ENCODE peak calls at places on chromosomes 6 and 20, in eight cellular contexts. R is H1, H is cardiac muscle cell, L is AG09309, F is left ventricle myocardium inferior, A is cardiac fibroblast, W is colonic mucosa, Y is HCT116. U is an unnamed sample.

GRCh38 chr6:25660512-25660911 is 8.5 kb downstream of the SCGN start:
- DNase-seq in Y (peak; percentile 56), F (no peak), H (no peak), R (no peak), A (peak; percentile 77), W (no peak), L (peak; percentile 25), U (peak; percentile 61)

GRCh38 chr20:21315138-21315537 is 12.0 kb downstream of the XRN2 start:
- DNase-seq in W (no peak), R (no peak), H (no peak), L (peak; percentile 79), Y (no peak), A (peak; percentile 81), F (no peak), U (no peak)

GRCh38 chr6:148999921-149000589 is 253.2 kb downstream of the UST start:
- DNase-seq in F (peak; percentile 75), A (peak; percentile 89), H (peak; percentile 37), Y (no peak), R (no peak), W (peak; percentile 32), L (no peak), U (peak; percentile 55)

GRCh38 chr6:42279966-42280629 is 62.4 kb upstream of the MRPS10 start:
- DNase-seq in R (no peak), H (no peak), L (no peak), W (peak; percentile 50), A (peak; percentile 66), F (peak; percentile 55), Y (no peak), U (no peak)

GRCh38 chr6:22904413-22904812 is 335.0 kb downstream of the HDGFL1 start:
- DNase-seq in F (no peak), Y (no peak), W (no peak), A (no peak), L (no peak), R (no peak), H (no peak), U (no peak)

GRCh38 chr6:80605165-80605989 is 498.9 kb downstream of the BCKDHB start:
- DNase-seq in R (no peak), L (no peak), H (peak; percentile 66), W (no peak), Y (peak; percentile 42), A (peak; percentile 73), F (no peak), U (peak; percentile 39)

GRCh38 chr6:147604373-147604772 is 95.9 kb downstream of the SAMD5 start:
- DNase-seq in A (no peak), W (no peak), L (peak; percentile 25), H (no peak), F (no peak), R (no peak), Y (no peak), U (no peak)

GRCh38 chr6:160247457-160247883 is 11.2 kb downstream of the SLC22A2 start:
- DNase-seq in L (no peak), A (peak; percentile 47), Y (no peak), F (no peak), H (no peak), W (no peak), R (no peak), U (no peak)

GRCh38 chr6:44105146-44105545 is 22.1 kb downstream of the MRPL14 start:
- DNase-seq in Y (no peak), W (no peak), F (no peak), H (no peak), L (no peak), A (no peak), R (no peak), U (no peak)

GRCh38 chr6:140744648-140745320 is 1370.3 kb upstream of the CITED2 start:
- DNase-seq in L (peak; percentile 17), A (peak; percentile 86), W (no peak), H (no peak), R (no peak), Y (no peak), F (no peak), U (no peak)

GRCh38 chr6:120857422-120857821 is 476.9 kb downstream of the TBC1D32 start:
- DNase-seq in R (no peak), A (no peak), L (no peak), H (no peak), Y (no peak), W (no peak), F (no peak), U (no peak)

GRCh38 chr20:17768267-17768666 is 68.5 kb downstream of the BANF2 start:
- DNase-seq in A (no peak), Y (no peak), L (no peak), W (no peak), F (no peak), R (no peak), H (no peak), U (no peak)

GRCh38 chr6:110522427-110522826 is 46.0 kb upstream of the SLC22A16 start:
- DNase-seq in A (no peak), H (no peak), L (no peak), R (no peak), Y (no peak), F (no peak), W (no peak), U (no peak)

GRCh38 chr20:33862709-33863403 is 51.7 kb downstream of the CHMP4B start:
- DNase-seq in W (peak; percentile 40), L (no peak), F (peak; percentile 27), Y (no peak), H (peak; percentile 64), A (peak; percentile 72), R (peak; percentile 46), U (peak; percentile 26)

GRCh38 chr6:3650959-3651697 is 100.4 kb downstream of the PXDC1 start:
- DNase-seq in H (peak; percentile 26), R (no peak), Y (no peak), L (no peak), W (no peak), F (no peak), A (no peak), U (no peak)

GRCh38 chr6:167118839-167119238 is 4.1 kb upstream of the CCR6 start:
- DNase-seq in H (no peak), Y (no peak), F (no peak), L (no peak), A (no peak), R (no peak), W (no peak), U (no peak)

GRCh38 chr6:167118006-167118405 is 4.9 kb upstream of the CCR6 start:
- DNase-seq in L (no peak), H (no peak), Y (no peak), F (no peak), A (no peak), R (no peak), W (no peak), U (no peak)

GRCh38 chr6:167120557-167121030 is 2.3 kb upstream of the CCR6 start:
- DNase-seq in Y (no peak), R (no peak), L (no peak), F (no peak), W (no peak), A (no peak), H (no peak), U (no peak)

GRCh38 chr6:167121471-167121870 is 1.4 kb upstream of the CCR6 start:
- DNase-seq in H (no peak), W (no peak), F (no peak), R (no peak), Y (no peak), A (no peak), L (no peak), U (no peak)

GRCh38 chr6:167119680-167120556 is 3.0 kb upstream of the CCR6 start:
- DNase-seq in L (no peak), H (no peak), W (peak; percentile 70), Y (no peak), F (no peak), A (no peak), R (no peak), U (no peak)
- TF ChIP-seq CTCF in L (peak; percentile 8), H (no peak), W (no peak), Y (no peak), F (no peak), A (no peak), R (peak; percentile 18), U (no peak)

DNA sequence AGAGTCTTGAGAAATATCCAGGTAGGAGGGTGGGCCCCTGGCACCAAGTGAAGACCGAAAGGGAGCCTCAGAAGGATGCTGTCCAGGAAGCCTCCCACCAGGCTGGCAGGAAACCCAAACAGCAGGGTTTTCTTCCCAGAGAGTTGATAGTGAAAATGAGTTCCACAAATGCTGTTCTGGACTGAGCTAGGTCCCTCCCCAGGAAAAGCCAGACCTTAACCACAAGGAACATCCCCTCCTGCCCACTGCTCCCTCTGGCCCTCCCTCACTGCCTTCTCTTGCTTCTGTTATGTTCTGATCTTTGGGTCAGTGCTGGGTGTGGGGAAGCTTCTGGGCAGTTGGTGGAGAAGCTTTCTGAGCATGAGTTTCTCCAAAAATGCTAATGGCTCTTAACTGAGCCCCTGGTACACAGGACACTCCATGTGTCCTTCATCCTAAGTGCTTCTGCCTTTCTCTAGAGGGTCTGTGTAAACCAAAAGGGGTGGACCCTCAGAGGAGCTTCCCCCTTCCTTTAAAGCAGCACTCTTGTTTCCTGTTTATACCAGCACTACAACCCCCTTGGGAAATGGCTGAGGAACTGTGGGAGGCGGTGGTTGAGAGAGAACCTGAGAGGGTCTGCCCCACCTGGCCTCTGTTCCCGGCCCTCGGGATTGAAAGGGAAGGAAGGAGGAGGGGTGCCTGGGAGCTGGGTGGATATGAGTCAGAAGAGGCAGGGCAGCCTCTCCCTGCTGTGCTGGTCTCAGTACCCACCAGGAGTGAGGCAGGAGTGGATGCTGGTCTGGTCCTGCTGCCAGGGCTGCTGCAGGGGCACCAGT is 42.0 kb downstream of the CDS2 start:
- DNase-seq in W (no peak), R (no peak), A (peak; percentile 42), Y (no peak), F (no peak), H (no peak), L (no peak), U (no peak)
- H3K4me3 ChIP-seq in W (no peak overlapping the region), R (no peak overlapping the region), A (no peak overlapping the region), Y (peak overlapping the region; percentile 42), F (peak overlapping the region; percentile 15), H (no peak overlapping the region), L (no peak overlapping the region), U (no peak overlapping the region)

GRCh38 chr20:7984192-7984591 is 35.4 kb downstream of the TMX4 start:
- DNase-seq in H (no peak), Y (no peak), W (no peak), L (no peak), F (no peak), R (peak; percentile 70), A (no peak), U (no peak)

GRCh38 chr20:7985916-7986315 is 33.6 kb downstream of the TMX4 start:
- DNase-seq in R (no peak), L (no peak), Y (no peak), W (no peak), A (no peak), F (no peak), H (no peak), U (no peak)

GRCh38 chr20:7993238-7993637 is 26.3 kb downstream of the TMX4 start:
- DNase-seq in F (no peak), W (no peak), Y (no peak), L (no peak), H (no peak), R (no peak), A (no peak), U (no peak)

GRCh38 chr20:7993703-7994102 is 25.9 kb downstream of the TMX4 start:
- DNase-seq in R (no peak), A (no peak), H (no peak), L (no peak), F (no peak), Y (no peak), W (no peak), U (no peak)

GRCh38 chr20:7989379-7989778 is 30.2 kb downstream of the TMX4 start:
- DNase-seq in A (peak; percentile 5), R (no peak), F (no peak), H (no peak), L (no peak), Y (no peak), W (no peak), U (no peak)
- TF ChIP-seq CTCF in A (no peak), R (no peak), F (no peak), H (no peak), L (no peak), Y (no peak), W (no peak), U (no peak)

GRCh38 chr20:38589351-38589750 is 8.4 kb downstream of the ADIG start:
- DNase-seq in R (no peak), L (no peak), F (no peak), Y (no peak), W (no peak), H (no peak), A (no peak), U (no peak)
- H3K4me3 ChIP-seq in R (no peak overlapping the region), L (no peak overlapping the region), F (no peak overlapping the region), Y (no peak overlapping the region), W (no peak overlapping the region), H (no peak overlapping the region), A (no peak overlapping the region), U (no peak overlapping the region)

U was measured in HFF-Myc.